ENCODE peak calls at places on chromosomes 3 and 15, in five cellular contexts. V is glutamatergic neuron, D is GM23338, C is AG10803, K is mesothelial cell of epicardium. T is an unnamed sample.

GRCh38 chr3:42590989-42591756 is 513 bp downstream of the SS18L2 start:
- DNase-seq in V (peak), D (peak), C (no peak), K (no peak), T (no peak)

GRCh38 chr3:13044496-13045244 is 28.6 kb downstream of the IQSEC1 start:
- DNase-seq in V (no peak), D (no peak), C (no peak), K (no peak), T (no peak)

GRCh38 chr15:38128389-38128788 is 124.2 kb upstream of the SPRED1 start:
- DNase-seq in V (no peak), D (no peak), C (peak), K (no peak), T (no peak)

GRCh38 chr3:37765591-37766219 is 96.0 kb upstream of the CTDSPL start:
- DNase-seq in V (no peak), D (no peak), C (peak), K (no peak), T (no peak)

GRCh38 chr3:85210540-85210939 is 251.8 kb downstream of the CADM2 start:
- DNase-seq in V (no peak), D (no peak), C (no peak), K (no peak), T (no peak)

GRCh38 chr3:45957606-45958005 is 14.3 kb downstream of the CXCR6 start:
- DNase-seq in V (no peak), D (no peak), C (no peak), K (no peak), T (no peak)

GRCh38 chr3:113270786-113271185 is 59.4 kb downstream of the BOC start:
- DNase-seq in V (no peak), D (no peak), C (no peak), K (no peak), T (no peak)

GRCh38 chr15:77064539-77065308 is 6.2 kb downstream of the TSPAN3 start:
- DNase-seq in V (no peak), D (no peak), C (no peak), K (no peak), T (no peak)

GRCh38 chr3:62159693-62160092 is 213.7 kb downstream of the FEZF2 start:
- DNase-seq in V (no peak), D (no peak), C (peak), K (no peak), T (no peak)

GRCh38 chr3:160401301-160402095 is 2.0 kb downstream of the SMC4 start:
- DNase-seq in V (no peak), D (no peak), C (peak), K (no peak), T (no peak)

GRCh38 chr3:56921573-56922571 is 120.1 kb upstream of the ARHGEF3 start:
- DNase-seq in V (no peak), D (no peak), C (peak), K (no peak), T (no peak)

DNA sequence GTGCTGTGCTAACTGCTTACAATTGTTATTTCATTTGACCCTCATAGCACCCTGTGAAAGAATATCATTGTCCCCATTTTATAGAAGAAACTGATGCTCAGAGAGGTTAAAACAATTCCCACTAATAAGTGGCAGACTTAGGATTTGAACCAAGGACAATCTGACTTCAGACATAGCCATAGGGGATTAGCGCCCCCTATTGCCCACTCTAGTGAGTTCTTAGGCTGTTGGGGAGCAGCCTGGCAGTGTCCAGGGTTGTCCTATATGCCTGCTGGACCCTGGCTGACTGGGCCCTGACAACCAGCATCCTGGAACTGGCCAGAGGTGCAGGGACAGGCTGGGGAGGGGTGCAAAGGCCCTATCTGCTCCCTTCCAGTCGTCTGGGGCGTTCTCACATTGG is 15.4 kb downstream of the DPH3 start:
- DNase-seq in V (peak), D (peak), C (no peak), K (no peak), T (no peak)
- TF ChIP-seq CTCF in V (peak), D (peak), C (peak), K (no peak), T (peak)

DNA sequence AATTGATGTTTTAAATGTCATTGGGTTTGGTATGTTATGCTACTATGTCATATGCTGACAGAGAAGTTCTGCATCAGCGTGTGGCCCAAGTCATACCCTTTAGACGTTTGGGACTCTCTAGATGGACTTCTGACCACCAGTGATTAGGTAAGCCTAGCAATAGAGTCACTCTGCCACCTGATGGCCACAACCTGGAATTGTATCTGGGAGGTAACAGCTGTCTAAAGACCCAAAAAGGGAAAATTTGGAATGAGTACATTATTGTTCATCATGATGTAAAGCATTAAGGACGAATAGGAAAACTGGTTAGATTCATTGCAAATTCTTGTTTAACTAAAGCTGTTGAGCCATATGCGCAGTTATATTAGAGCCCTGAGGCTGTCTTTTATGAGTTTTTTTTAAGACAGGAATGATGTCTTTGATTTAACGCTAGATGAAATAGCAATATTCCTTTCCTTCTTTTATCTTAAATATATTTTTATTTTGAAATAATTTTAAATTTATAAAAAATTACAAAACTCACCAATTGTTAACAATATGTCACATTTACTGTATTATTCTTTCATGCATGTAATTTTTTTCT is 63.6 kb downstream of the FAM81A start:
- DNase-seq in V (peak), D (peak), C (peak), K (no peak), T (no peak)
- TF ChIP-seq CTCF in V (peak), D (peak), C (peak), K (peak), T (peak)

GRCh38 chr3:149058199-149058598 is 28.1 kb downstream of the HLTF start:
- DNase-seq in V (no peak), D (no peak), C (no peak), K (no peak), T (no peak)

GRCh38 chr3:149058602-149059001 is 27.7 kb downstream of the HLTF start:
- DNase-seq in V (no peak), D (no peak), C (no peak), K (no peak), T (no peak)

DNA sequence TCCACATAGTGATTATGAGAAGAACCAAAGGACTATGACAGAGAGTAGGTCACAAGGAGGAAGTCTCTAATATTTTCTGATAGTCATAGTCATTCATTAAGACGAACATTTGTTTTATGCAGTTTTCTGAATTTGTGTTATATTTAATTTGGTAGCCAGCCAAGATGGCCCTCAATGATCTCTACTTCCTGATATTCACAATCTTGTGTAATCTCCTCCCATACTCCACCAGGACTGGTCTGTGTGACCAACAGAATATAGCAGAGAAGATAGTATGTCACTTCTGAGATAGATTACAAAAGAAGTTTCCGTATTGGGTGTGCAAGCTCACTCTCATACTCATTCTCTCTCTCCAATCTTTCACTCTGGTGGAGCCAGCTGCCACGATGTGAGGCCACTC is 30.8 kb downstream of the HLTF start:
- DNase-seq in V (no peak), D (no peak), C (no peak), K (no peak), T (no peak)
- TF ChIP-seq CTCF in V (no peak), D (no peak), C (no peak), K (no peak), T (no peak)

DNA sequence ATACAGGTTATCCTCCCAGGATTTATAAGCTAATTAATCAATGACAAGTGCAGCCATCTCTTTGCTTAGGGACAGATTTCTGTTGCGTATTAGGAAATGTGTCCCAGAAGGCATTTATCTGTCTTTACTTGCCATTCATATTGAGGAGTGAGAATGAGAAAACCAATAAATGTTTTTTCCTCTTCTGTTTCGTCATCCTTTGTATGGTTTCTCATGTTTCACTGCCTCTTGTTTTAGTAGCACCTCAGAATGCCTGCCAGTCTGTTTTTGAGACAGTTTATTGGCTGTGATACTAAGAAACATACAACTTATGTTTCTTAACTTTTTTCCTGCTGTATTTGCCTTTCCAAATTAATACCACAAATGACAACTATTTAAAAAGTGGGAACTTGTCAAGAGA is 390.2 kb upstream of the GOLIM4 start:
- DNase-seq in V (no peak), D (no peak), C (no peak), K (no peak), T (no peak)
- TF ChIP-seq CTCF in V (no peak), D (no peak), C (no peak), K (no peak), T (no peak)

GRCh38 chr3:126199256-126199655 is 18.9 kb upstream of the ALDH1L1 start:
- DNase-seq in V (no peak), D (no peak), C (no peak), K (no peak), T (no peak)

GRCh38 chr3:126197343-126197742 is 17.0 kb upstream of the ALDH1L1 start:
- DNase-seq in V (no peak), D (no peak), C (no peak), K (no peak), T (no peak)

GRCh38 chr3:126201168-126201567 is 20.8 kb upstream of the ALDH1L1 start:
- DNase-seq in V (no peak), D (no peak), C (no peak), K (no peak), T (no peak)

GRCh38 chr3:126200534-126200933 is 20.1 kb upstream of the ALDH1L1 start:
- DNase-seq in V (no peak), D (no peak), C (no peak), K (no peak), T (no peak)

DNA sequence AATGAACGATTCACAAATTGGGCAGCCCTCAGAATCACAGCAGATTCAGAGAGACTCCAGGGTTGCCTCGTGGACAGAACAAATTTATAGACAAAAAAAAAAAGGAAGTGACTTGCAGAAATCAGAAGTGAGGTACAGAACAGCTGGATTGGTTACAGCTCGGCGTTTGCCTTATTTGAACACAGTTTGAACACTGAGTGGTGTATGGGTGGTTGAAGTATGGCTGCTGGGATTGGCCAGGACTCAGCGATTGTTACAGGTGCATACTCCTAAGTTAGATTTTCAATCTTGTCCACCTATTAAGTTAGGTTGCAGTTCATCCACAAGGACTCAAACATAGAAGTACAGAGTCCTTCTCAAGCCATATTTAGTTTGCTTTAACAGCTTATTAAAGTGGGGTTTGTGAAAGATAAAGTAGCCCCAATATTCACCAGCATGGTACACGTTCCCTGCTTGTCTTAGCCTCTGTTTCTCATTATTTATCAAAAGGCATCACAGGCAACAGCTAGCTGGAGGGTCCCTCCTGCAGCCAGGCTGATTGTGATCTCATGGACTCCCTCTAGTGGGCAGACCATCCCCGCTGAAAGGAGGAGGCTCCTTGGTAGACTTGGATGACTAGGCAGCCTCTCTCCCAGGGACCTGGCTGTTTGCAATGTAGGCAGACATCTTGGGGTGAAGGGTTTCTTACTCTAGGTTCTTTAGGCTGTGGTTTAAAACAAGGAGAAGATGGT is 17.6 kb upstream of the ALDH1L1 start:
- DNase-seq in V (peak), D (peak), C (peak), K (no peak), T (no peak)
- TF ChIP-seq CTCF in V (peak), D (peak), C (peak), K (peak), T (peak)

GRCh38 chr3:61066800-61067199 is 184.5 kb downstream of the FHIT start:
- DNase-seq in V (no peak), D (no peak), C (no peak), K (no peak), T (no peak)
- TF ChIP-seq CTCF in V (no peak), D (no peak), C (no peak), K (no peak), T (no peak)

DNA sequence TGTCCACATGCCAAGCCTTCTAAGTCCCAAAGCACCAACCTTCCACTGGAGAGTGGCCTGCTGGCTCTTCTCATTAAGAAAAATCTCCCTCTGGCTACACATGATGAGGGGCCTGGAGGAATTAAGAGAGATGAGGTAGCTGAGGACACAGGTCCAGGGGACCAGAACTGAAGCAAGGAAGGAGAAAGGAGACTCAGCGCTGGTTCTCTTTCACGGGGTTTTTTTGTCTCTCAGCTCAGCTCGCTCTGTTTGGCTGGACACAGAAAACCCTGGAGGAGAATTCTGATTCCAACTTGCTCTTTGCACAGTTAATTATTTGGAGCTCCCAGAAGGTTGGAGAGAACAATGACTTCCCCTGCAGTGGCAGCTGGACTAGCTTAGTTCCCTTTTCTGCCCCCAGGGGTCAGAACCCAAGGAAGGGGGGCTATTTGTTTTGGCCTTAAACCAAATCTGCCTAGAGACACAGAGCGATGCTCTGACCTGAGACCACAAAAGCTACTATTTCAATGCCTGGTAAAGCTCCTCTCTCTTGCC is 507.6 kb downstream of the FHIT start:
- DNase-seq in V (peak), D (peak), C (no peak), K (no peak), T (no peak)
- TF ChIP-seq CTCF in V (no peak), D (peak), C (no peak), K (no peak), T (peak)

T was measured in type B pancreatic cell.